ENCODE peak calls at places on chromosomes 13 and 19, in four cellular contexts. J is CD8-positive, alpha-beta memory T cell; T is osteoblast; V is upper lobe of left lung. W is an unnamed sample.

GRCh38 chr19:55341191-55342043 is 1.7 kb downstream of the KMT5C start:
- DNase-seq in J (peak; percentile 22), T (peak; percentile 99), V (peak; percentile 83), W (peak; percentile 50)

GRCh38 chr19:20926796-20927195 is 3.7 kb downstream of the ZNF85 start:
- DNase-seq in J (no peak), T (no peak), V (no peak), W (no peak)

GRCh38 chr19:46181386-46181774 is 33.3 kb downstream of the IGFL2 start:
- DNase-seq in J (no peak), T (no peak), V (no peak), W (no peak)

GRCh38 chr19:2059422-2060201 is 8.6 kb upstream of the MKNK2 start:
- DNase-seq in J (no peak), T (peak; percentile 94), V (peak; percentile 94), W (no peak)

GRCh38 chr13:53206455-53206854 is 177.8 kb downstream of the OLFM4 start:
- DNase-seq in J (no peak), T (no peak), V (no peak), W (no peak)

GRCh38 chr13:64090311-64090710 is 2674.7 kb upstream of the PCDH20 start:
- DNase-seq in J (no peak), T (no peak), V (no peak), W (no peak)

GRCh38 chr13:25762288-25762687 is 289.5 kb downstream of the SHISA2 start:
- DNase-seq in J (no peak), T (no peak), V (no peak), W (no peak)

GRCh38 chr13:46359731-46360130 is 27.3 kb downstream of the RUBCNL start:
- DNase-seq in J (no peak), T (peak; percentile 87), V (no peak), W (no peak)

GRCh38 chr19:43467730-43468129 is 2.3 kb upstream of the LYPD3 start:
- DNase-seq in J (no peak), T (peak; percentile 78), V (no peak), W (no peak)

GRCh38 chr19:43624933-43625332 is 5.5 kb upstream of the ZNF428 start:
- DNase-seq in J (peak; percentile 77), T (peak; percentile 84), V (peak; percentile 66), W (peak; percentile 87)

GRCh38 chr13:98976941-98977340 is 923 bp downstream of the DOCK9 start:
- DNase-seq in J (no peak), T (no peak), V (no peak), W (no peak)

GRCh38 chr19:31132753-31133110 is 216.5 kb downstream of the TSHZ3 start:
- DNase-seq in J (no peak), T (no peak), V (no peak), W (no peak)

GRCh38 chr19:53598361-53598760 is 33.4 kb upstream of the DPRX start:
- DNase-seq in J (no peak), T (no peak), V (no peak), W (no peak)

GRCh38 chr19:13091400-13092161 is 11.1 kb downstream of the LYL1 start:
- DNase-seq in J (no peak), T (peak; percentile 99), V (no peak), W (no peak)

GRCh38 chr13:79533781-79534400 is 52.9 kb downstream of the NDFIP2 start:
- DNase-seq in J (no peak), T (peak; percentile 18), V (no peak), W (no peak)

GRCh38 chr13:101398191-101398590 is 18.1 kb downstream of the NALCN start:
- DNase-seq in J (no peak), T (peak; percentile 62), V (no peak), W (no peak)

GRCh38 chr13:20387441-20387971 is 138.2 kb downstream of the CRYL1 start:
- DNase-seq in J (no peak), T (peak; percentile 87), V (no peak), W (no peak)

GRCh38 chr13:20127563-20128458 is 33.0 kb downstream of the GJA3 start:
- DNase-seq in J (peak; percentile 44), T (peak; percentile 86), V (peak; percentile 80), W (peak; percentile 46)

GRCh38 chr19:15074371-15074770 is 7.6 kb upstream of the OR1I1 start:
- DNase-seq in J (no peak), T (no peak), V (no peak), W (no peak)

GRCh38 chr19:32345261-32346207 is at the start of gene ZNF507:
- DNase-seq in J (peak; percentile 81), T (peak; percentile 98), V (peak; percentile 75), W (peak; percentile 83)

GRCh38 chr13:27541386-27541785 is 78.9 kb downstream of the LNX2 start:
- DNase-seq in J (no peak), T (no peak), V (no peak), W (no peak)

GRCh38 chr13:21637296-21637695 is 33.3 kb upstream of the MICU2 start:
- DNase-seq in J (no peak), T (no peak), V (peak; percentile 89), W (no peak)

GRCh38 chr13:88014527-88014926 is 343.4 kb downstream of the SLITRK5 start:
- DNase-seq in J (no peak), T (no peak), V (no peak), W (no peak)

GRCh38 chr13:44815507-44816074 is 173.7 kb downstream of the NUFIP1 start:
- DNase-seq in J (no peak), T (peak; percentile 90), V (peak; percentile 78), W (no peak)

GRCh38 chr13:33865945-33866344 is 48.0 kb downstream of the RFC3 start:
- DNase-seq in J (no peak), T (no peak), V (no peak), W (no peak)

GRCh38 chr19:37980419-37980975 is 73.5 kb downstream of the SIPA1L3 start:
- DNase-seq in J (no peak), T (no peak), V (peak; percentile 42), W (no peak)

GRCh38 chr19:35899547-35900214 is 659 bp downstream of the NFKBID start:
- DNase-seq in J (peak; percentile 88), T (peak; percentile 97), V (peak; percentile 91), W (peak; percentile 87)

GRCh38 chr13:99636728-99637353 is 135.6 kb downstream of the TM9SF2 start:
- DNase-seq in J (no peak), T (no peak), V (no peak), W (no peak)

GRCh38 chr13:113929628-113930615 is 44.0 kb downstream of the C13orf46 start:
- DNase-seq in J (no peak), T (peak; percentile 89), V (peak; percentile 19), W (no peak)

GRCh38 chr19:52748336-52748950 is 13.6 kb upstream of the ZNF611 start:
- DNase-seq in J (peak; percentile 38), T (no peak), V (no peak), W (peak; percentile 38)

GRCh38 chr19:17264641-17264979 is at the start of gene USHBP1:
- DNase-seq in J (no peak), T (peak; percentile 51), V (peak; percentile 39), W (no peak)

GRCh38 chr13:78022164-78022877 is 103.7 kb upstream of the EDNRB start:
- DNase-seq in J (peak; percentile 27), T (peak; percentile 48), V (peak; percentile 52), W (peak; percentile 33)

GRCh38 chr13:62194371-62194770 is 778.7 kb upstream of the PCDH20 start:
- DNase-seq in J (no peak), T (no peak), V (no peak), W (no peak)

GRCh38 chr13:33817843-33818661 is at the start of gene RFC3:
- DNase-seq in J (peak; percentile 86), T (peak; percentile 96), V (peak; percentile 90), W (peak; percentile 86)

GRCh38 chr19:6424190-6424938 is at the start of gene KHSRP:
- DNase-seq in J (no peak), T (peak; percentile 100), V (no peak), W (no peak)

GRCh38 chr13:94389544-94390351 is 89.7 kb downstream of the DCT start:
- DNase-seq in J (no peak), T (no peak), V (no peak), W (no peak)

GRCh38 chr13:39462456-39462855 is 140.5 kb downstream of the LHFPL6 start:
- DNase-seq in J (no peak), T (no peak), V (no peak), W (no peak)
- H3K4me3 ChIP-seq in J (no peak overlapping the region), T (no peak overlapping the region), V (no peak overlapping the region), W (no peak overlapping the region)

GRCh38 chr19:4806384-4806783 is 14.8 kb downstream of the FEM1A start:
- DNase-seq in J (no peak), T (no peak), V (no peak), W (no peak)
- H3K27ac ChIP-seq in J (no peak overlapping the region), T (no peak overlapping the region), V (no peak overlapping the region), W (no peak overlapping the region)

DNA sequence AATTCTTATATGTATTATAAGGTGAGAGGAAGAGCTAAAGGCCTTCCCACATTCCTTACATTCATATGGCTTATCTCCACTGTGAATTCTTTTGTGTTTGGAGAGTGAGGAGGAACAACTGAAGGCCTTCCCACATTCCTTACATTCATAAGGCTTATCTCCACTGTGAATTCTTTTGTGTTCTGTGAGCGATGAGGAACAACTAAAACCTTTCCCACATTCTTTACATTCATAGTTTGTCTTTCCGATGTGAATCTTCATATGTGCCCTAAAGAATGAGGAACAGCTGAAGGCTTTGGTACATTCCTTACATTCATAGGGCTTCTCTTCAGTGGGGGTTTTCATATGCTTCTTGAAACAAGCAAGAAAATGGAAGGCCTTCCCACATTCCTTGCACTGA is 13.3 kb downstream of the ZNF699 start:
- DNase-seq in J (no peak), T (no peak), V (no peak), W (no peak)
- H3K9me3 ChIP-seq in J (peaks cover 62% of the 10 kb centered on the region), T (peaks cover 56% of the 10 kb centered on the region), V (peaks cover 98% of the 10 kb centered on the region), W (peaks cover 45% of the 10 kb centered on the region)

GRCh38 chr19:7677664-7678311 is 898 bp downstream of the MCEMP1 start:
- DNase-seq in J (no peak), T (peak; percentile 49), V (no peak), W (no peak)
- H3K4me3 ChIP-seq in J (no peak overlapping the region), T (no peak overlapping the region), V (peak overlapping the region; percentile 25), W (no peak overlapping the region)

GRCh38 chr13:30720470-30720869 is 14.9 kb upstream of the ALOX5AP start:
- DNase-seq in J (no peak), T (peak; percentile 50), V (no peak), W (no peak)

GRCh38 chr13:30718661-30719520 is 16.5 kb upstream of the ALOX5AP start:
- DNase-seq in J (no peak), T (peak; percentile 91), V (peak; percentile 54), W (no peak)

GRCh38 chr13:30722361-30722760 is 13.0 kb upstream of the ALOX5AP start:
- DNase-seq in J (no peak), T (no peak), V (no peak), W (no peak)

GRCh38 chr13:30715837-30716236 is 19.5 kb upstream of the ALOX5AP start:
- DNase-seq in J (no peak), T (no peak), V (no peak), W (no peak)

DNA sequence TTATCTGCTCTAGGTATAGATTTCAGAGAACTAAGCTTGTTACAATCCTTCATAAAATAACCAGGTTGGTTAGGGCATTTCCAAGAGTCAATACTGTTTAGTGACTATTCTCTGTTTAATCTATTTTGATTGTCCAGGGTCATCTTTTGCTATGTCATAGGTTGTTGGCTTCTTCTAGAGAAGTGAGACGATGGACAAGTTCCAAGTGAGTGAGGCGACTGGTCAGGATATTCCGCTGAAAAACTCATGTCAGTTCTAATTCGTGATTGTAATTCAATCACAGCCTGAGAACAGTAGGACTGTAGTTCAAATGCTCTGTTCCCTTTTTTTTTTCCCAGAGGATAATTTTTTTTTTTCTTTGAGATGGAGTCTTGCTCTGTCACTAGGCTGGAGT is 15.8 kb upstream of the ALOX5AP start:
- DNase-seq in J (no peak), T (peak; percentile 42), V (no peak), W (no peak)
- H3K27ac ChIP-seq in J (no peak overlapping the region), T (peak overlapping the region; percentile 93), V (no peak overlapping the region), W (no peak overlapping the region)